ENCODE peak calls at places on chromosome 9, in four cellular contexts. H, N, R and L are unnamed samples.

GRCh38 chr9:36401179-36401740 is 1.2 kb upstream of the RNF38 start:
- DNase-seq in R (peak), H (peak), N (no peak), L (no peak)

GRCh38 chr9:133199648-133200321 is 9.3 kb downstream of the OBP2B start:
- DNase-seq in R (no peak), H (peak), N (no peak), L (no peak)

GRCh38 chr9:98603821-98604383 is 104.8 kb downstream of the GABBR2 start:
- DNase-seq in H (no peak), R (no peak), N (no peak), L (peak)

GRCh38 chr9:4832786-4833579 is 40.2 kb downstream of the RCL1 start:
- DNase-seq in R (peak), N (no peak), H (no peak), L (no peak)

GRCh38 chr9:70802206-70802605 is 319.2 kb downstream of the TRPM3 start:
- DNase-seq in N (no peak), H (no peak), R (peak), L (no peak)

GRCh38 chr9:6864102-6864501 is 106.3 kb downstream of the KDM4C start:
- DNase-seq in R (no peak), N (no peak), H (no peak), L (no peak)

GRCh38 chr9:136947955-136948510 is 3.0 kb downstream of the C8G start:
- DNase-seq in H (peak), N (peak), R (no peak), L (peak)

GRCh38 chr9:10259668-10260067 is 353.1 kb downstream of the PTPRD start:
- DNase-seq in H (no peak), N (no peak), R (no peak), L (no peak)

GRCh38 chr9:133323991-133324703 is 11.8 kb downstream of the SURF6 start:
- DNase-seq in H (no peak), N (no peak), R (no peak), L (no peak)

GRCh38 chr9:112212926-112213325 is 37.8 kb upstream of the SUSD1 start:
- DNase-seq in R (no peak), H (no peak), N (no peak), L (no peak)

GRCh38 chr9:35272989-35273388 is 111.2 kb downstream of the UNC13B start:
- DNase-seq in N (no peak), R (peak), H (no peak), L (no peak)

GRCh38 chr9:31248156-31248555 is 1136.3 kb upstream of the ACO1 start:
- DNase-seq in R (no peak), N (no peak), H (no peak), L (no peak)

GRCh38 chr9:137078701-137079400 is 1.5 kb downstream of the UAP1L1 start:
- DNase-seq in N (no peak), R (no peak), H (peak), L (no peak)

GRCh38 chr9:84170521-84171141 is 169.9 kb downstream of the SLC28A3 start:
- DNase-seq in R (peak), H (peak), N (peak), L (peak)

GRCh38 chr9:108816037-108816436 is 39.7 kb downstream of the ACTL7B start:
- DNase-seq in R (no peak), H (no peak), N (no peak), L (no peak)

GRCh38 chr9:28121353-28121752 is 548.1 kb upstream of the C9orf72 start:
- DNase-seq in R (no peak), N (no peak), H (no peak), L (no peak)

GRCh38 chr9:83218411-83219090 is 155.6 kb upstream of the RASEF start:
- DNase-seq in H (no peak), R (no peak), N (no peak), L (no peak)

GRCh38 chr9:105693435-105694275 is 686 bp upstream of the TMEM38B start:
- DNase-seq in H (no peak), R (no peak), N (no peak), L (no peak)

GRCh38 chr9:116190997-116191396 is 37.4 kb downstream of the PAPPA start:
- DNase-seq in R (peak), N (no peak), H (no peak), L (no peak)

GRCh38 chr9:35395076-35395675 is 94.7 kb upstream of the RUSC2 start:
- DNase-seq in R (no peak), H (no peak), N (no peak), L (no peak)

GRCh38 chr9:15846611-15847010 is 293.8 kb downstream of the CCDC171 start:
- DNase-seq in H (no peak), R (no peak), N (no peak), L (no peak)

GRCh38 chr9:127783644-127784043 is 2.2 kb upstream of the CDK9 start:
- DNase-seq in H (no peak), N (no peak), R (no peak), L (no peak)

GRCh38 chr9:77975023-77975422 is 56.6 kb downstream of the GNAQ start:
- DNase-seq in R (no peak), H (no peak), N (no peak), L (no peak)

GRCh38 chr9:71647094-71647591 is 121.2 kb downstream of the CEMIP2 start:
- DNase-seq in N (peak), H (peak), R (peak), L (no peak)

GRCh38 chr9:27168496-27168895 is 59.5 kb downstream of the TEK start:
- DNase-seq in N (no peak), H (no peak), R (no peak), L (no peak)

GRCh38 chr9:14203366-14204056 is 110.4 kb downstream of the NFIB start:
- DNase-seq in N (peak), H (peak), R (peak), L (no peak)

GRCh38 chr9:89038354-89039091 is 47.3 kb downstream of the S1PR3 start:
- DNase-seq in R (peak), N (peak), H (peak), L (no peak)

GRCh38 chr9:121929893-121930875 is 162.9 kb downstream of the TTLL11 start:
- DNase-seq in R (no peak), N (no peak), H (no peak), L (peak)

GRCh38 chr9:107260437-107261081 is 22.5 kb upstream of the RAD23B start:
- DNase-seq in R (no peak), H (no peak), N (no peak), L (no peak)

GRCh38 chr9:38371495-38371894 is 21.0 kb upstream of the ALDH1B1 start:
- DNase-seq in R (no peak), H (peak), N (no peak), L (peak)

GRCh38 chr9:78982849-78983248 is 588.9 kb upstream of the TLE4 start:
- DNase-seq in N (no peak), R (peak), H (no peak), L (no peak)

GRCh38 chr9:78989031-78989658 is 582.6 kb upstream of the TLE4 start:
- DNase-seq in R (no peak), N (no peak), H (no peak), L (no peak)

GRCh38 chr9:78986446-78986845 is 585.3 kb upstream of the TLE4 start:
- DNase-seq in N (no peak), H (no peak), R (no peak), L (no peak)

GRCh38 chr9:78985084-78985738 is 586.6 kb upstream of the TLE4 start:
- DNase-seq in H (no peak), N (no peak), R (no peak), L (no peak)
- H3K27ac ChIP-seq in H (no peak), N (no peak), R (no peak), L (no peak)

GRCh38 chr9:93077811-93078210 is 18.2 kb upstream of the CARD19 start:
- DNase-seq in H (no peak), R (no peak), N (no peak), L (no peak)
- TF ChIP-seq CTCF in H (no peak), R (no peak), N (no peak), L (no peak)

GRCh38 chr9:124040186-124040920 is 28.8 kb downstream of the LHX2 start:
- DNase-seq in H (no peak), R (peak), N (no peak), L (peak)

GRCh38 chr9:124041817-124042116 is 30.2 kb downstream of the LHX2 start:
- DNase-seq in N (no peak), H (no peak), R (no peak), L (no peak)

GRCh38 chr9:124042168-124042775 is 30.7 kb downstream of the LHX2 start:
- DNase-seq in R (no peak), H (no peak), N (no peak), L (no peak)

GRCh38 chr9:124038790-124039633 is 27.4 kb downstream of the LHX2 start:
- DNase-seq in R (no peak), N (no peak), H (no peak), L (no peak)

GRCh38 chr9:124040935-124041816 is 29.6 kb downstream of the LHX2 start:
- DNase-seq in H (peak), N (peak), R (no peak), L (peak)
- H3K4me3 ChIP-seq in H (peak), N (peak), R (no peak), L (peak)

GRCh38 chr9:99632349-99633038 is 189.2 kb upstream of the NR4A3 start:
- DNase-seq in R (no peak), N (no peak), H (no peak), L (no peak)
- H3K27ac ChIP-seq in R (no peak), N (no peak), H (no peak), L (no peak)

GRCh38 chr9:126320158-126320922 is 6.3 kb upstream of the MVB12B start:
- DNase-seq in H (no peak), N (no peak), R (no peak), L (no peak)

GRCh38 chr9:126319651-126320050 is 7.0 kb upstream of the MVB12B start:
- DNase-seq in N (no peak), R (no peak), H (no peak), L (no peak)

GRCh38 chr9:126318858-126319257 is 7.8 kb upstream of the MVB12B start:
- DNase-seq in R (no peak), H (no peak), N (no peak), L (no peak)

GRCh38 chr9:126316085-126316655 is 10.5 kb upstream of the MVB12B start:
- DNase-seq in R (no peak), N (no peak), H (no peak), L (no peak)

GRCh38 chr9:126317513-126317912 is 9.1 kb upstream of the MVB12B start:
- DNase-seq in N (peak), H (peak), R (no peak), L (no peak)
- TF ChIP-seq CTCF in N (peak), H (peak), R (peak), L (peak)

DNA sequence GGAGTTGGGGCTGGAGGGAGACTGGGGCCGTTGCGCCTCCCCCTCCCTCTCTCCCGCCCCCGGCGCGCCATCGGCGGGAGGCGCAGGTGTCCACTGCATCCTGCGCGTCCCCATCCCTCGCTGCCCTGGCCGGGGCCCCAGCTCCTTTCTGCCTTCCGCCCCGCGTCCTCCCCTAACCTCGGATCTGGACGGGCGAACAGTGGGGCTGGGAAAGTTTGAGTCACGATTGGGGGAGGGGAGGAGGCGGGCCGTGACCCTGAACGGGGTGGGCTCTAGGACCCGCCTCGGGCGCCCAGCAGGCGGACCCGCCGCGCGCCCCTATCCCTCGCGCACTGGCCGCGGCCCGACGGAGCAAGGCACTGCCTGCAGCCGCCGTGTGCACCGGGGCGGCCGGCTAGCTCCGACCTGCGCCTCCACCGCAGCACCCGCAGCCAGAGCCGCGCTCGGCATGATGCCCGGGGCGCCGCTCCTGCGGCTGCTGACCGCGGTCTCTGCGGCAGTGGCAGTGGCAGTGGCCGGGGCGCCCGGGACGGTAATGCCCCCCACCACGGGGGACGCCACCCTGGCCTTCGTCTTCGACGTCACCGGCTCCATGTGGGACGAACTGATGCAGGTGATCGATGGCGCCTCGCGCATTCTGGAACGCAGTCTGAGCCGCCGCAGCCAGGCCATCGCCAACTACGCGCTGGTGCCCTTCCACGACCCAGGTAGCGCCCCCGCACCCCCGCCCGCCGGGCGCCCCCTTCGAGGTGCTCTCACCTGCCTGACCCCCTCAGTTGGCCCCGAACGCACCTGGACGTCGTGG is at the start of gene HMCN2:
- DNase-seq in N (no peak), H (no peak), R (no peak), L (peak)
- H3K4me3 ChIP-seq in N (peak), H (peak), R (no peak), L (peak)

DNA sequence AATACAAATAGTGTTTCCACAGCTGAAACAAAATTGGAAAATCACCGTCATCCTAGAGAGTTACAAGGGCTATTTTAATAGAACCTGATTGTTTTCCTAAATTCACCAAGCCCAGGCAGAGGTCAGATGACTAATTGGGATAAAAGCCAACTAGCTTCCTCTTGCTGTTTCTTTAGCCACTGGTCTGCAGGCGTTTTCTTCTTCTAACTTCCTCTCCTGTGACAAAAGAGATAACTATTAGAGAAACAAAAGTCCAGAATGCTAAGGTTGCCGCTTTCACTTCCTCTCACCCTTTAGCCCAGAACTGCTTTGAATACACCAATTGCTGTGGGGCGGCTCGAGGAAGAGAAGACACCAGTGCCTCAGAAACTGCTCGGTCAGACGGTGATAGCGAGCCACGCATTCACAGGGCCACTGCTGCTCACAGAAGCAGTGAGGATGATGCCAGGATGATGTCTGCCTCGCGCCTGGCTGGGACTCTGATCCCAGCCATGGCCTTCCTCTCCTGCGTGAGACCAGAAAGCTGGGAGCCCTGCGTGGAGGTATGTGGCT is at the start of gene TLR4:
- DNase-seq in R (peak), H (peak), N (peak), L (no peak)
- H3K27ac ChIP-seq in R (peak), H (peak), N (peak), L (no peak)

DNA sequence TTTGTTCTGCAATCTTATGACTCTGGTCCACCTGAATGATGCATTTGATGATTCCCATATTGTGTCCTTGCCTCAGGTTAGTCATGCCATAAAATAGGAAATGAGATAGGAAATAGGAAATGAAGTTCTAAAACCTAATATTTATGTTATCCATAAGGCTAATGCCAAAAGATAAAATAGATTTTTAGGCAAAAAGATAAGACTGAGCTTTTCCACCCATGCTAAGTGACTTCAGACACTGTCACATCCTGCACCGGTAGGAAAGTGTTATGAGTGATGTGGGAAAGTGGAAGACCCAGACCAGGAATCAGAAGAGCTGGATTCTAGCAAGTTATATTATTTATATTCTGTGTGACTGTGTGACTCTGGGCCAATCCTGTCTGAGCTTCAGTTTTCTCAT is 600.8 kb upstream of the DMAC1 start:
- DNase-seq in R (no peak), H (no peak), N (no peak), L (no peak)
- TF ChIP-seq CTCF in R (no peak), H (no peak), N (no peak), L (no peak)